ENCODE peak calls at places on chromosome 15, in ten cellular contexts. F is right cardiac atrium, Z is NT2/D1, E is neuronal stem cell, T is SJSA1, N is BE2C, V is hepatocyte, M is small intestine, D is gastrocnemius medialis, B is endothelial cell of umbilical vein. R is an unnamed sample. For H3K4me1, the result is how much of the 10 kb centered on the place peaks cover.

GRCh38 chr15:80936288-80937078 is 53.1 kb downstream of the MESD start:
- DNase-seq in D (no peak), B (no peak), T (no peak), M (no peak), N (no peak), F (no peak), V (no peak), E (no peak), Z (no peak), R (no peak)

GRCh38 chr15:76235186-76235826 is 76.0 kb downstream of the ETFA start:
- DNase-seq in D (no peak), V (peak), F (no peak), E (no peak), Z (no peak), N (no peak), B (peak), T (peak), M (peak), R (no peak)

GRCh38 chr15:63893866-63894661 is 60.3 kb upstream of the HERC1 start:
- DNase-seq in B (no peak), D (peak), M (no peak), E (no peak), T (no peak), F (no peak), N (no peak), V (no peak), Z (no peak), R (no peak)

GRCh38 chr15:61634837-61635236 is 405.7 kb upstream of the RORA start:
- DNase-seq in F (no peak), B (no peak), Z (no peak), N (no peak), V (no peak), M (no peak), E (no peak), D (no peak), T (no peak), R (no peak)

GRCh38 chr15:89770041-89770440 is 6.1 kb upstream of the MESP2 start:
- DNase-seq in T (no peak), M (no peak), F (no peak), N (no peak), D (no peak), Z (no peak), V (no peak), B (peak), E (no peak), R (no peak)

GRCh38 chr15:90362936-90363212 is 10.8 kb downstream of the ZNF774 start:
- DNase-seq in B (peak), F (no peak), E (no peak), M (no peak), D (no peak), Z (no peak), V (peak), N (no peak), T (no peak), R (no peak)

GRCh38 chr15:36965561-36966342 is 134.6 kb downstream of the MEIS2 start:
- DNase-seq in Z (no peak), B (no peak), T (no peak), E (no peak), M (no peak), V (no peak), D (no peak), N (no peak), F (no peak), R (no peak)

GRCh38 chr15:101597360-101597928 is 54.7 kb downstream of the TM2D3 start:
- DNase-seq in F (no peak), T (no peak), Z (no peak), D (no peak), E (no peak), B (no peak), V (no peak), N (peak), M (no peak), R (no peak)

GRCh38 chr15:86654501-86654900 is 574.8 kb downstream of the AGBL1 start:
- DNase-seq in B (no peak), E (no peak), D (no peak), F (no peak), Z (no peak), N (no peak), T (no peak), M (no peak), V (no peak), R (no peak)

GRCh38 chr15:93870583-93870982 is 360.8 kb upstream of the MCTP2 start:
- DNase-seq in D (no peak), N (no peak), Z (no peak), E (no peak), M (no peak), T (no peak), V (no peak), F (no peak), B (no peak), R (no peak)

GRCh38 chr15:98754283-98755022 is 106.1 kb downstream of the IGF1R start:
- DNase-seq in T (peak), N (no peak), F (no peak), M (peak), B (peak), E (peak), Z (no peak), V (no peak), D (no peak), R (no peak)

GRCh38 chr15:66249623-66250174 is 3.9 kb downstream of the MEGF11 start:
- DNase-seq in F (no peak), M (no peak), N (no peak), D (no peak), V (no peak), T (no peak), Z (no peak), B (no peak), E (no peak), R (no peak)

GRCh38 chr15:81749667-81750360 is 296.0 kb downstream of the MEX3B start:
- DNase-seq in T (no peak), D (no peak), N (peak), Z (no peak), F (no peak), E (no peak), B (no peak), M (no peak), V (no peak), R (no peak)

GRCh38 chr15:76393614-76394013 is 57.0 kb downstream of the ISL2 start:
- DNase-seq in Z (no peak), B (peak), F (peak), E (no peak), N (peak), D (no peak), T (no peak), V (no peak), M (no peak), R (no peak)

GRCh38 chr15:58521293-58521991 is 89.7 kb downstream of the LIPC start:
- DNase-seq in D (peak), F (peak), T (peak), B (peak), V (peak), Z (peak), E (no peak), N (peak), M (no peak), R (no peak)

GRCh38 chr15:43423793-43424192 is 52.9 kb downstream of the TUBGCP4 start:
- DNase-seq in M (no peak), Z (no peak), N (no peak), E (no peak), F (no peak), V (no peak), T (no peak), B (no peak), D (no peak), R (no peak)

GRCh38 chr15:96234109-96234892 is 96.2 kb upstream of the NR2F2 start:
- DNase-seq in E (no peak), T (peak), F (peak), N (peak), V (no peak), B (no peak), Z (no peak), M (no peak), D (no peak), R (no peak)

GRCh38 chr15:31332681-31333071 is 6.0 kb downstream of the KLF13 start:
- DNase-seq in B (no peak), F (no peak), N (no peak), D (no peak), Z (no peak), M (no peak), V (no peak), E (no peak), T (no peak), R (no peak)
- H3K4me1 ChIP-seq in B (under half), F (under half), N (under half), D (half or more), Z (under half), M (under half), V (under half), E (under half), T (under half), R (half or more)

DNA sequence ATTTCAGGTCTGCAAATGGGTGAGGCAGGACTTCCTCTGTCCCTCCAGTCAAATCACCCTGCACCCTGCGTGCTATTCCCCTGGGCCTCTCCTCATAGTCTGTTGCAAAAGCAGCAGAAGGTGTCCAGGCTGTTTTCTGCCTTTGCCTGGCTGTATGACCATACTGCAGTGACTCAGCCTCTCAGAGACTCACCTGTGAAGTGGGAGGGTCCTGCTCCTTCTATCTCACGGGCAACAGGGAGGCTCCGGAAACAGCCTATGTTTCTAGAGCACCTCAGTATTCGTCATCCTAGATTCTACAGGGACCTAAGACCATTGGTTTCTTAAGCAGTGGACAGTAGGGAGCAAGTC is 216.4 kb downstream of the TLE3 start:
- DNase-seq in F (no peak), B (no peak), E (no peak), Z (no peak), N (no peak), V (peak), M (no peak), D (no peak), T (no peak), R (no peak)
- H3K4me3 ChIP-seq in F (no peak), B (no peak), E (no peak), Z (no peak), N (no peak), V (no peak), M (no peak), D (no peak), T (no peak), R (no peak)

DNA sequence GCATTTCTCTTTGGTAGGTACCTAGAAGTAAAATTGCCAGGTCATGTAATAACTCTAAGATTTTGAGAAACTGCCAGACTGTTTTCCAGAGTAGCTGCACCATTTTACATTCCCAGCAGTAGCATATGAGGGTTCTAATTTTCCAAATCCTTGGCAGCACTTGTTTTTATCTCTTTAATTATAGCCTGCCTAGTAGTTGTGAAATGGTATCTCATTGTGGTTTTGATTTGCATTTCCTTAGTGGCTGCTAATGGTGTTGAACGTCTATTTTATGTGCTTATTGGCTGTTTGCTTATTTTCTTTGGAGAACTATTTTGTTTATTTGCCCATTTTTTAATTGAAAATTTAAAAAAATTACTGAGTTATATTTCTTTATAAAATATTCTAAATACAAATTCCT is 117.9 kb downstream of the TCF12 start:
- DNase-seq in T (no peak), Z (no peak), V (no peak), N (no peak), F (no peak), E (no peak), D (no peak), B (no peak), M (no peak), R (no peak)
- H3K4me1 ChIP-seq in T (under half), Z (under half), V (under half), N (under half), F (under half), E (under half), D (under half), B (under half), M (under half), R (under half)

GRCh38 chr15:67544475-67544874 is 2.0 kb downstream of the MAP2K5 start:
- DNase-seq in E (no peak), V (no peak), N (no peak), D (no peak), T (no peak), B (no peak), Z (no peak), M (no peak), F (no peak), R (no peak)
- H3K4me3 ChIP-seq in E (no peak), V (no peak), N (no peak), D (no peak), T (no peak), B (no peak), Z (no peak), M (no peak), F (no peak), R (no peak)

GRCh38 chr15:52021128-52021671 is 2.2 kb downstream of the MAPK6 start:
- DNase-seq in D (peak), T (peak), M (peak), B (peak), E (no peak), Z (no peak), N (peak), V (peak), F (peak), R (peak)

GRCh38 chr15:52020253-52021085 is 1.4 kb downstream of the MAPK6 start:
- DNase-seq in F (no peak), N (no peak), Z (no peak), T (no peak), D (no peak), E (no peak), B (peak), M (peak), V (no peak), R (no peak)

GRCh38 chr15:52019394-52020252 is 604 bp downstream of the MAPK6 start:
- DNase-seq in D (peak), F (peak), Z (no peak), B (peak), E (peak), M (peak), T (peak), V (peak), N (peak), R (peak)

GRCh38 chr15:52018693-52019393 is at the start of gene MAPK6:
- DNase-seq in V (peak), D (peak), B (peak), T (peak), M (peak), N (peak), E (peak), Z (peak), F (peak), R (peak)

GRCh38 chr15:52018244-52018643 is 775 bp upstream of the MAPK6 start:
- DNase-seq in V (no peak), T (no peak), Z (no peak), E (no peak), F (no peak), N (no peak), D (no peak), M (no peak), B (no peak), R (no peak)
- H3K4me1 ChIP-seq in V (under half), T (under half), Z (under half), E (under half), F (under half), N (under half), D (under half), M (under half), B (under half), R (under half)

DNA sequence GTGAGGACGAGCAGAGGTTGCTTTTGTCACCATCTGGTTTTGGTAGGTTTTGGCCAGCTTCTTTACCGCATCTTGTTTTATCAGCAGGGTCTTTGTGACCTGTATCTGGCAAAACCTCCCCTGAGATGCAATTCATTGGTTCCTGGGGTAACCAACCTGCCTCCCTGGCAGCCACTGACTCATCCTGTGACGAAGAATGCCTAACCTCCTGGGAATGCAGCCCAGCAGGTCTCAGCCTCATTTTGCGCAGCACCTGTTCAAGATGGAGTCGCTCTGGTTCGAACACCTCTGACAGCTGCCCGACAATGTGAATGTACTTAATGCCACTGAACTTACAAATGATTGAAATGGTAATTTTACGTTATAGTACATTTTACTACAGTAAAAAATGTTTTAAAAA is 6.8 kb upstream of the ADAMTS17 start:
- DNase-seq in Z (no peak), T (no peak), N (no peak), D (no peak), E (no peak), F (no peak), V (no peak), M (no peak), B (no peak), R (no peak)
- H3K4me3 ChIP-seq in Z (no peak), T (no peak), N (no peak), D (no peak), E (no peak), F (no peak), V (no peak), M (no peak), B (no peak), R (no peak)

GRCh38 chr15:70266412-70267089 is 168.8 kb upstream of the TLE3 start:
- DNase-seq in V (no peak), T (no peak), B (no peak), F (peak), N (peak), E (no peak), D (peak), M (no peak), Z (no peak), R (no peak)
- H3K4me1 ChIP-seq in V (under half), T (under half), B (under half), F (under half), N (half or more), E (under half), D (half or more), M (under half), Z (under half), R (under half)

DNA sequence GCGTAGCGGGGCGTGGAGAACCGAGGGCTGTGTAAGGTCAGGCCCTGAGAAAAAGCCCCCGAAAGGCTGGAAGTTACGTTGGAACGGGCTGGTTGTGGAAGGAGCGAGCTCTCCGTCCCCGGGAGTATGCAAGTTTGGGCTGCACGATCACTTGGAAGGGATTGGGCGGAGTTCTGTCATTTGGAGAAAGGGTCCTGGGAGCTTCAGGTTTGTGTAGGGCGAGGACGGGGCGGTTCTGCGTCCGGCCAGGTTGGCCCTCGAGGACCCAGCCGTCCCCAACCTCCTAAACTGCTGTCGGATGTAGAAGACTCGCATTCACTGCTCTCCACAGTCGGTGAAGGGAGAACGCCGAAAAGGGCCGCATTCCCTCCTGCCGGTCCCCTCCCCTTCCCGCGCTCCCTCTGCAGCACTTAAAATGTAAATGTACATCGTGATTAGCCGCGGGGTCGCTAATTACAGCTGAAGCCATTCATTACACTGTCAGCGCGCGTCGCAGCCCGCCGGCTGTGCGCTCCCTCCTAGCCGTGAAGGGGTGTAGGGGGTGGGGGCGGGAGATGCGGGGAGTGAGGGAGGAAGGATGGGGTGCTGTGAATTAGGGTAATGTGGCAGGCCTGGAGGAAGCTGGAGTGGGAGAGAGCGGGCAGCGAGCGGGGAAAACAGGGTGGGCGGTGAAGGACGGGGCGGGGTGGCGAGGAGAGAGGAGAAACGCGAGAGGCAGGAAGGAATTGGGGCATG is 2.5 kb upstream of the RPP25 start:
- DNase-seq in E (no peak), T (no peak), V (no peak), D (no peak), Z (peak), F (no peak), M (no peak), B (no peak), N (no peak), R (no peak)
- H3K4me3 ChIP-seq in E (no peak), T (peak), V (peak), D (peak), Z (peak), F (peak), M (peak), B (peak), N (peak), R (no peak)